ENCODE peak calls at places on chromosome 21, in four cellular contexts. R is T-helper 9 cell, X is hepatocyte, C is retina. B is an unnamed sample.

GRCh38 chr21:46229133-46229922 is 754 bp upstream of the LSS start:
- DNase-seq in R (no peak), X (peak), C (peak), B (no peak)

GRCh38 chr21:33948096-33948950 is 32.7 kb upstream of the ATP5PO start:
- DNase-seq in R (peak), X (peak), C (peak), B (peak)

GRCh38 chr21:21101911-21102310 is 103.7 kb downstream of the NCAM2 start:
- DNase-seq in R (no peak), X (peak), C (peak), B (no peak)

GRCh38 chr21:33360871-33361602 is 36.3 kb downstream of the IFNAR1 start:
- DNase-seq in R (peak), X (peak), C (peak), B (peak)

GRCh38 chr21:38086580-38086979 is 170.2 kb upstream of the KCNJ15 start:
- DNase-seq in R (no peak), X (no peak), C (no peak), B (no peak)

GRCh38 chr21:36282568-36283230 is 37.3 kb upstream of the MORC3 start:
- DNase-seq in R (no peak), X (no peak), C (no peak), B (no peak)

GRCh38 chr21:34037009-34037408 is 36.4 kb upstream of the MRPS6 start:
- DNase-seq in R (no peak), X (no peak), C (no peak), B (no peak)

GRCh38 chr21:20020032-20020431 is 978.2 kb upstream of the NCAM2 start:
- DNase-seq in R (no peak), X (no peak), C (no peak), B (no peak)

GRCh38 chr21:40334159-40334558 is 466.9 kb downstream of the PCP4 start:
- DNase-seq in R (no peak), X (no peak), C (no peak), B (no peak)

GRCh38 chr21:28342229-28342810 is 650.4 kb downstream of the LTN1 start:
- DNase-seq in R (no peak), X (no peak), C (no peak), B (no peak)

GRCh38 chr21:36207577-36208320 is 51.1 kb downstream of the DOP1B start:
- DNase-seq in R (no peak), X (no peak), C (no peak), B (no peak)

GRCh38 chr21:38921511-38922215 is 115.9 kb downstream of the ETS2 start:
- DNase-seq in R (no peak), X (no peak), C (no peak), B (no peak)

GRCh38 chr21:45950740-45951515 is 30.6 kb upstream of the COL6A1 start:
- DNase-seq in R (no peak), X (peak), C (peak), B (no peak)

GRCh38 chr21:29145837-29146453 is 15.5 kb downstream of the MAP3K7CL start:
- DNase-seq in R (no peak), X (no peak), C (no peak), B (no peak)

GRCh38 chr21:39187141-39187540 is 3.9 kb upstream of the PSMG1 start:
- DNase-seq in R (no peak), X (no peak), C (no peak), B (no peak)

GRCh38 chr21:36584980-36585940 is 105.3 kb upstream of the CLDN14 start:
- DNase-seq in R (no peak), X (no peak), C (no peak), B (no peak)

GRCh38 chr21:31366825-31367224 is 22.8 kb upstream of the TIAM1 start:
- DNase-seq in R (no peak), X (no peak), C (no peak), B (no peak)

GRCh38 chr21:35178812-35179211 is 129.7 kb upstream of the RUNX1 start:
- DNase-seq in R (no peak), X (no peak), C (no peak), B (no peak)

GRCh38 chr21:45067462-45068285 is 6.7 kb upstream of the ADARB1 start:
- DNase-seq in R (no peak), X (no peak), C (no peak), B (no peak)

GRCh38 chr21:15557925-15558324 is 171.9 kb upstream of the USP25 start:
- DNase-seq in R (no peak), X (no peak), C (no peak), B (no peak)

GRCh38 chr21:33844104-33844889 is 71.3 kb downstream of the ATP5PO start:
- DNase-seq in R (no peak), X (peak), C (peak), B (no peak)

GRCh38 chr21:39012314-39013230 is 170.7 kb downstream of the PSMG1 start:
- DNase-seq in R (no peak), X (no peak), C (no peak), B (no peak)

GRCh38 chr21:17732306-17732705 is 86.8 kb downstream of the C21orf91 start:
- DNase-seq in R (no peak), X (no peak), C (no peak), B (no peak)

GRCh38 chr21:42144221-42144620 is 73.1 kb downstream of the UMODL1 start:
- DNase-seq in R (no peak), X (no peak), C (no peak), B (no peak)

GRCh38 chr21:26405735-26406361 is 167.2 kb downstream of the CYYR1 start:
- DNase-seq in R (no peak), X (peak), C (peak), B (no peak)

GRCh38 chr21:46391773-46392172 is 66.9 kb upstream of the DIP2A start:
- DNase-seq in R (no peak), X (no peak), C (no peak), B (no peak)

GRCh38 chr21:19034041-19034440 is 630.5 kb upstream of the TMPRSS15 start:
- DNase-seq in R (no peak), X (no peak), C (no peak), B (no peak)

GRCh38 chr21:45049725-45050359 is 24.5 kb upstream of the ADARB1 start:
- DNase-seq in R (no peak), X (no peak), C (no peak), B (no peak)

GRCh38 chr21:45555557-45556301 is 13.5 kb upstream of the SLC19A1 start:
- DNase-seq in R (peak), X (peak), C (peak), B (peak)

GRCh38 chr21:19286901-19287300 is 883.3 kb upstream of the TMPRSS15 start:
- DNase-seq in R (no peak), X (no peak), C (no peak), B (no peak)